ENCODE peak calls at places on chromosomes 1 and 21, in nine cellular contexts. X is brain microvascular endothelial cell, D is heart left ventricle, G is sigmoid colon, L is cardiac fibroblast, M is mammary epithelial cell, Q is SK-N-SH, B is transverse colon, Y is IMR-90. U is an unnamed sample.
A peak's percentile ranks its signal among the peaks of the same experiment; 100 is the strongest.

GRCh38 chr1:210584439-210585113 is 255.9 kb downstream of the HHAT start:
- DNase-seq in X (peak; percentile 84), D (peak; percentile 70), G (peak; percentile 80), L (peak; percentile 67), M (peak; percentile 62), Q (peak; percentile 75), B (peak; percentile 78), Y (peak; percentile 78), U (no peak)

GRCh38 chr21:44058981-44059380 is 46.9 kb downstream of the TRAPPC10 start:
- DNase-seq in X (no peak), D (no peak), G (no peak), L (no peak), M (no peak), Q (no peak), B (no peak), Y (no peak), U (no peak)

GRCh38 chr1:1609822-1610485 is 5.3 kb upstream of the MIB2 start:
- DNase-seq in X (no peak), D (no peak), G (no peak), L (no peak), M (no peak), Q (no peak), B (no peak), Y (no peak), U (no peak)

GRCh38 chr1:24021403-24022266 is 41.5 kb upstream of the SRSF10 start:
- DNase-seq in X (no peak), D (peak; percentile 41), G (no peak), L (peak; percentile 58), M (no peak), Q (no peak), B (peak; percentile 46), Y (no peak), U (no peak)

GRCh38 chr1:103230061-103230460 is 121.7 kb upstream of the COL11A1 start:
- DNase-seq in X (peak; percentile 66), D (no peak), G (no peak), L (no peak), M (no peak), Q (no peak), B (no peak), Y (peak; percentile 51), U (no peak)

GRCh38 chr1:117824612-117825011 is 104.8 kb downstream of the GDAP2 start:
- DNase-seq in X (no peak), D (no peak), G (no peak), L (peak; percentile 39), M (no peak), Q (no peak), B (no peak), Y (no peak), U (no peak)

GRCh38 chr1:65921461-65921860 is 128.8 kb downstream of the PDE4B start:
- DNase-seq in X (no peak), D (no peak), G (no peak), L (no peak), M (no peak), Q (no peak), B (no peak), Y (no peak), U (no peak)

GRCh38 chr1:156118175-156118868 is 3.8 kb downstream of the LMNA start:
- DNase-seq in X (no peak), D (peak; percentile 74), G (peak; percentile 90), L (no peak), M (peak; percentile 67), Q (no peak), B (peak; percentile 88), Y (no peak), U (no peak)

GRCh38 chr1:197198911-197199310 is 52.4 kb upstream of the ASPM start:
- DNase-seq in X (no peak), D (no peak), G (no peak), L (no peak), M (no peak), Q (no peak), B (no peak), Y (no peak), U (no peak)

GRCh38 chr1:155858805-155859233 is 548 bp upstream of the SYT11 start:
- DNase-seq in X (peak; percentile 4), D (no peak), G (no peak), L (no peak), M (peak; percentile 66), Q (no peak), B (peak; percentile 16), Y (no peak), U (no peak)

GRCh38 chr1:228430243-228430642 is 13.6 kb upstream of the TRIM17 start:
- DNase-seq in X (no peak), D (no peak), G (peak; percentile 54), L (no peak), M (peak; percentile 24), Q (no peak), B (no peak), Y (no peak), U (no peak)

GRCh38 chr21:17900990-17901385 is 81.8 kb upstream of the C21orf91 start:
- DNase-seq in X (no peak), D (no peak), G (no peak), L (no peak), M (no peak), Q (no peak), B (no peak), Y (no peak), U (no peak)

GRCh38 chr1:53311909-53312305 is 16.0 kb downstream of the LRP8 start:
- DNase-seq in X (no peak), D (no peak), G (no peak), L (no peak), M (no peak), Q (peak; percentile 11), B (no peak), Y (no peak), U (no peak)

GRCh38 chr1:175508320-175509110 is 234.9 kb downstream of the TNR start:
- DNase-seq in X (no peak), D (no peak), G (no peak), L (peak; percentile 31), M (peak; percentile 49), Q (no peak), B (no peak), Y (no peak), U (no peak)

GRCh38 chr1:167082511-167083027 is 7.6 kb downstream of the GPA33 start:
- DNase-seq in X (no peak), D (no peak), G (no peak), L (no peak), M (no peak), Q (no peak), B (peak; percentile 90), Y (no peak), U (no peak)

GRCh38 chr1:226407199-226407496 is 745 bp downstream of the PARP1 start:
- DNase-seq in X (no peak), D (no peak), G (no peak), L (no peak), M (no peak), Q (no peak), B (no peak), Y (no peak), U (no peak)

GRCh38 chr1:231000639-231001038 is 21.7 kb downstream of the ARV1 start:
- DNase-seq in X (no peak), D (no peak), G (no peak), L (no peak), M (no peak), Q (no peak), B (no peak), Y (no peak), U (no peak)

GRCh38 chr1:112761714-112762480 is 46.8 kb upstream of the PPM1J start:
- DNase-seq in X (no peak), D (no peak), G (no peak), L (no peak), M (peak; percentile 21), Q (no peak), B (no peak), Y (no peak), U (no peak)

GRCh38 chr1:111334169-111334568 is 43.5 kb downstream of the CHIA start:
- DNase-seq in X (peak; percentile 34), D (no peak), G (no peak), L (peak; percentile 68), M (peak; percentile 43), Q (peak; percentile 12), B (no peak), Y (peak; percentile 49), U (no peak)

GRCh38 chr1:78688701-78689100 is 39.1 kb downstream of the IFI44 start:
- DNase-seq in X (no peak), D (no peak), G (no peak), L (peak; percentile 83), M (peak; percentile 29), Q (peak; percentile 14), B (no peak), Y (peak; percentile 57), U (no peak)

GRCh38 chr1:170671629-170671963 is 7.7 kb downstream of the PRRX1 start:
- DNase-seq in X (no peak), D (no peak), G (no peak), L (no peak), M (no peak), Q (no peak), B (no peak), Y (no peak), U (no peak)
- TF ChIP-seq CTCF in X (no peak), D (no peak), G (no peak), L (no peak), M (no peak), Q (no peak), B (no peak), Y (no peak), U (no peak)

DNA sequence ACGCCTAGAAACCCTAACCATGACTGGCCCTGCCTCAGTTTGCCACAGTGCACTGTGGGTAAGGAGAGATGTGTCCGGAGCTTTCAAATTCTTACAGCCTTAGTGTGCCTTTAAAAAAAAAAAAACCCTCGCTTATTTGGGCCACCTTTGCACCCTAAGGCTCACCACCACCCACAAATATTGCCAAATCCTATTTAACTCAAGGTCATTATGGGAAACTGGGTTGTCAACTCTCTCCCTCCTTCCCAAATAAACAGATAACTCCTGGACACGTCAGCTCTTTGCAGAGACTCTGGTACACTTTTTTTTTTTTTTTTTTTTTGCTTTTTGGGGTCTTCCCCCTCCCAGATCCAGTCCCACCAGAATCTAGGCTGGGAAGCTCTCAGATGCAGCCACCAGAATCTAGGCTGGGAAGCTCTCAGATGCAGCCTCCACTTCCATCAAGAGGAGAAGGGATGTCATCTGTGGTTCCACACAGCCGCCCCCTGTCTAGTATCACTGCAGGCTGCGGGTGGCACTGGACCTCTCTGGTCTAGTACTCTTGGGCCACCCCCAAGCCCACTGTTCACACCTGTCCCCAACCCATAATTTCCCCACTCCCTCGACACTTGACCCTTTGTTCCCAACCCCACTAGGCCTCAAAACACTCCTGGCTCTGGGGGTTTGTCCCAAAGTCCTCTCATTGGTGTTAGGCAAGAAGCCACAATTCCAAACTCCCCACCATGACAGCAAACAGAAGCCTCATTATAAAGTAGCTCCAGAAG is 3.4 kb downstream of the DHRS3 start:
- DNase-seq in X (no peak), D (no peak), G (no peak), L (no peak), M (no peak), Q (no peak), B (no peak), Y (no peak), U (no peak)
- H3K4me3 ChIP-seq in X (peak overlapping the region; percentile 93), D (peak overlapping the region; percentile 77), G (peak overlapping the region; percentile 70), L (peak overlapping the region; percentile 78), M (no peak overlapping the region), Q (no peak overlapping the region), B (peak overlapping the region; percentile 85), Y (no peak overlapping the region), U (peak overlapping the region; percentile 85)

GRCh38 chr1:94926365-94926914 is 470 bp downstream of the CNN3 start:
- DNase-seq in X (no peak), D (peak; percentile 59), G (peak; percentile 85), L (peak; percentile 71), M (peak; percentile 48), Q (peak; percentile 85), B (peak; percentile 60), Y (peak; percentile 53), U (no peak)
- TF ChIP-seq CTCF in X (peak; percentile 58), D (peak; percentile 50), G (no peak), L (peak; percentile 23), M (no peak), Q (peak; percentile 51), B (peak; percentile 30), Y (peak; percentile 51), U (peak; percentile 47)

GRCh38 chr1:172351347-172351746 is 69.1 kb upstream of the C1orf105 start:
- DNase-seq in X (no peak), D (no peak), G (no peak), L (peak; percentile 74), M (no peak), Q (no peak), B (no peak), Y (peak; percentile 43), U (no peak)
- H3K4me3 ChIP-seq in X (no peak overlapping the region), D (no peak overlapping the region), G (no peak overlapping the region), L (no peak overlapping the region), M (no peak overlapping the region), Q (no peak overlapping the region), B (no peak overlapping the region), Y (no peak overlapping the region), U (no peak overlapping the region)

U was measured in retinal pigment epithelial cell.